ENCODE peak calls at places on chromosomes 5 and 9, in six cellular contexts. One of them, this sample, is unnamed.
A peak's percentile ranks its signal among the peaks of the same experiment; 100 is the strongest.

GRCh38 chr9:78026947-78027346 is 4.7 kb downstream of the GNAQ start:
- DNase-seq in CD4-positive, CD25-positive, alpha-beta regulatory T cell: no peak
- DNase-seq in stimulated activated CD4-positive, alpha-beta T cell treated with anti-CD3 and anti-CD28 coated beads, Interleukin-1b, Interleukin-23, amount 100 ng/mL, for 1 hour: no peak
- DNase-seq in stimulated activated naive CD4-positive, alpha-beta T cell: no peak
- DNase-seq in GM20000: no peak
- DNase-seq in coronary artery: no peak
- DNase-seq in this sample: no peak

GRCh38 chr5:78008356-78008967 is 232.3 kb upstream of the TBCA start:
- DNase-seq in stimulated activated CD4-positive, alpha-beta T cell treated with anti-CD3 and anti-CD28 coated beads, Interleukin-1b, Interleukin-23, amount 100 ng/mL, for 1 hour: no peak
- DNase-seq in coronary artery: no peak
- DNase-seq in CD4-positive, CD25-positive, alpha-beta regulatory T cell: no peak
- DNase-seq in GM20000: peak; percentile 46
- DNase-seq in stimulated activated naive CD4-positive, alpha-beta T cell: no peak
- DNase-seq in this sample: no peak

GRCh38 chr9:104895572-104895971 is 32.4 kb downstream of the ABCA1 start:
- DNase-seq in coronary artery: no peak
- DNase-seq in GM20000: no peak
- DNase-seq in CD4-positive, CD25-positive, alpha-beta regulatory T cell: no peak
- DNase-seq in stimulated activated naive CD4-positive, alpha-beta T cell: no peak
- DNase-seq in stimulated activated CD4-positive, alpha-beta T cell treated with anti-CD3 and anti-CD28 coated beads, Interleukin-1b, Interleukin-23, amount 100 ng/mL, for 1 hour: no peak
- DNase-seq in this sample: no peak

GRCh38 chr5:134136221-134136631 is 21.7 kb downstream of the TCF7 start:
- DNase-seq in coronary artery: peak; percentile 45
- DNase-seq in stimulated activated CD4-positive, alpha-beta T cell treated with anti-CD3 and anti-CD28 coated beads, Interleukin-1b, Interleukin-23, amount 100 ng/mL, for 1 hour: no peak
- DNase-seq in CD4-positive, CD25-positive, alpha-beta regulatory T cell: no peak
- DNase-seq in stimulated activated naive CD4-positive, alpha-beta T cell: no peak
- DNase-seq in GM20000: no peak
- DNase-seq in this sample: no peak

GRCh38 chr9:129258823-129259301 is 80.8 kb upstream of the IER5L start:
- DNase-seq in CD4-positive, CD25-positive, alpha-beta regulatory T cell: no peak
- DNase-seq in GM20000: no peak
- DNase-seq in stimulated activated naive CD4-positive, alpha-beta T cell: no peak
- DNase-seq in coronary artery: no peak
- DNase-seq in stimulated activated CD4-positive, alpha-beta T cell treated with anti-CD3 and anti-CD28 coated beads, Interleukin-1b, Interleukin-23, amount 100 ng/mL, for 1 hour: no peak
- DNase-seq in this sample: no peak

GRCh38 chr9:36147441-36148175 is 11.1 kb downstream of the GLIPR2 start:
- DNase-seq in coronary artery: no peak
- DNase-seq in GM20000: no peak
- DNase-seq in CD4-positive, CD25-positive, alpha-beta regulatory T cell: no peak
- DNase-seq in stimulated activated CD4-positive, alpha-beta T cell treated with anti-CD3 and anti-CD28 coated beads, Interleukin-1b, Interleukin-23, amount 100 ng/mL, for 1 hour: no peak
- DNase-seq in stimulated activated naive CD4-positive, alpha-beta T cell: no peak
- DNase-seq in this sample: no peak

GRCh38 chr5:178595750-178596149 is 5.6 kb upstream of the COL23A1 start:
- DNase-seq in stimulated activated naive CD4-positive, alpha-beta T cell: no peak
- DNase-seq in GM20000: no peak
- DNase-seq in CD4-positive, CD25-positive, alpha-beta regulatory T cell: no peak
- DNase-seq in stimulated activated CD4-positive, alpha-beta T cell treated with anti-CD3 and anti-CD28 coated beads, Interleukin-1b, Interleukin-23, amount 100 ng/mL, for 1 hour: no peak
- DNase-seq in coronary artery: no peak
- DNase-seq in this sample: no peak

GRCh38 chr5:26889810-26890209 is 148.6 kb downstream of the CDH9 start:
- DNase-seq in stimulated activated CD4-positive, alpha-beta T cell treated with anti-CD3 and anti-CD28 coated beads, Interleukin-1b, Interleukin-23, amount 100 ng/mL, for 1 hour: no peak
- DNase-seq in GM20000: no peak
- DNase-seq in coronary artery: no peak
- DNase-seq in CD4-positive, CD25-positive, alpha-beta regulatory T cell: no peak
- DNase-seq in stimulated activated naive CD4-positive, alpha-beta T cell: no peak
- DNase-seq in this sample: no peak

GRCh38 chr5:148972958-148973357 is 89.9 kb downstream of the SH3TC2 start:
- DNase-seq in stimulated activated CD4-positive, alpha-beta T cell treated with anti-CD3 and anti-CD28 coated beads, Interleukin-1b, Interleukin-23, amount 100 ng/mL, for 1 hour: no peak
- DNase-seq in GM20000: no peak
- DNase-seq in CD4-positive, CD25-positive, alpha-beta regulatory T cell: no peak
- DNase-seq in coronary artery: no peak
- DNase-seq in stimulated activated naive CD4-positive, alpha-beta T cell: no peak
- DNase-seq in this sample: no peak

This sample was measured in NK-92 treated with Interleukin-12 subunit alpha and Interleukin-12 subunit beta, amount 100 ng/mL, for 24 hours.